ENCODE peak calls at places on chromosomes 4 and X, in seven cellular contexts. One of them, this sample, is unnamed.

GRCh38 chr4:80226091-80226490 is 28.8 kb downstream of the PRDM8 start:
- DNase-seq in lower leg skin: no peak
- DNase-seq in heart right ventricle: no peak
- DNase-seq in cardiac fibroblast: no peak
- DNase-seq in GM12865: no peak
- DNase-seq in breast epithelium: no peak
- DNase-seq in MM.1S: no peak
- DNase-seq in this sample: no peak

GRCh38 chr4:182449186-182449880 is 206.1 kb downstream of the TENM3 start:
- DNase-seq in lower leg skin: no peak
- DNase-seq in heart right ventricle: no peak
- DNase-seq in cardiac fibroblast: peak
- DNase-seq in GM12865: no peak
- DNase-seq in breast epithelium: no peak
- DNase-seq in MM.1S: peak
- DNase-seq in this sample: no peak

GRCh38 chrX:21738145-21738949 is 19.6 kb downstream of the SMPX start:
- DNase-seq in lower leg skin: no peak
- DNase-seq in heart right ventricle: no peak
- DNase-seq in cardiac fibroblast: no peak
- DNase-seq in GM12865: no peak
- DNase-seq in breast epithelium: no peak
- DNase-seq in MM.1S: no peak
- DNase-seq in this sample: no peak

GRCh38 chrX:103565752-103566151 is 19.6 kb upstream of the TCEAL4 start:
- DNase-seq in lower leg skin: no peak
- DNase-seq in heart right ventricle: no peak
- DNase-seq in cardiac fibroblast: peak
- DNase-seq in GM12865: no peak
- DNase-seq in breast epithelium: no peak
- DNase-seq in MM.1S: no peak
- DNase-seq in this sample: no peak

GRCh38 chr4:163108614-163109013 is 58.1 kb downstream of the NAF1 start:
- DNase-seq in lower leg skin: no peak
- DNase-seq in heart right ventricle: no peak
- DNase-seq in cardiac fibroblast: no peak
- DNase-seq in GM12865: no peak
- DNase-seq in breast epithelium: no peak
- DNase-seq in MM.1S: no peak
- DNase-seq in this sample: no peak

GRCh38 chr4:2290488-2290887 is 28.6 kb upstream of the MXD4 start:
- DNase-seq in lower leg skin: peak
- DNase-seq in heart right ventricle: no peak
- DNase-seq in cardiac fibroblast: no peak
- DNase-seq in GM12865: no peak
- DNase-seq in breast epithelium: no peak
- DNase-seq in MM.1S: no peak
- DNase-seq in this sample: no peak

GRCh38 chrX:108537005-108537404 is 97.4 kb downstream of the COL4A5 start:
- DNase-seq in lower leg skin: no peak
- DNase-seq in heart right ventricle: no peak
- DNase-seq in cardiac fibroblast: peak
- DNase-seq in GM12865: peak
- DNase-seq in breast epithelium: no peak
- DNase-seq in MM.1S: peak
- DNase-seq in this sample: no peak

GRCh38 chr4:52643846-52644245 is 15.3 kb downstream of the USP46 start:
- DNase-seq in lower leg skin: peak
- DNase-seq in heart right ventricle: peak
- DNase-seq in cardiac fibroblast: peak
- DNase-seq in GM12865: peak
- DNase-seq in breast epithelium: peak
- DNase-seq in MM.1S: no peak
- DNase-seq in this sample: no peak

GRCh38 chr4:185887125-185887524 is 75.1 kb upstream of the SORBS2 start:
- DNase-seq in lower leg skin: no peak
- DNase-seq in heart right ventricle: no peak
- DNase-seq in cardiac fibroblast: no peak
- DNase-seq in GM12865: no peak
- DNase-seq in breast epithelium: no peak
- DNase-seq in MM.1S: no peak
- DNase-seq in this sample: no peak

GRCh38 chr4:149140841-149141240 is 674.8 kb downstream of the IQCM start:
- DNase-seq in lower leg skin: no peak
- DNase-seq in heart right ventricle: no peak
- DNase-seq in cardiac fibroblast: peak
- DNase-seq in GM12865: no peak
- DNase-seq in breast epithelium: no peak
- DNase-seq in MM.1S: no peak
- DNase-seq in this sample: no peak

GRCh38 chrX:24979081-24979480 is 36.7 kb downstream of the ARX start:
- DNase-seq in lower leg skin: no peak
- DNase-seq in heart right ventricle: no peak
- DNase-seq in cardiac fibroblast: no peak
- DNase-seq in GM12865: no peak
- DNase-seq in breast epithelium: no peak
- DNase-seq in MM.1S: no peak
- DNase-seq in this sample: no peak

GRCh38 chr4:26015906-26016305 is 101.9 kb downstream of the SMIM20 start:
- DNase-seq in lower leg skin: peak
- DNase-seq in heart right ventricle: no peak
- DNase-seq in cardiac fibroblast: no peak
- DNase-seq in GM12865: no peak
- DNase-seq in breast epithelium: no peak
- DNase-seq in MM.1S: no peak
- DNase-seq in this sample: no peak

GRCh38 chrX:120015145-120016067 is 62.1 kb downstream of the RHOXF2B start:
- DNase-seq in lower leg skin: no peak
- DNase-seq in heart right ventricle: no peak
- DNase-seq in cardiac fibroblast: no peak
- DNase-seq in GM12865: no peak
- DNase-seq in breast epithelium: no peak
- DNase-seq in MM.1S: peak
- DNase-seq in this sample: no peak
- H3K4me3 ChIP-seq in lower leg skin: no peak
- H3K4me3 ChIP-seq in heart right ventricle: peak
- H3K4me3 ChIP-seq in cardiac fibroblast: no peak
- H3K4me3 ChIP-seq in GM12865: peak
- H3K4me3 ChIP-seq in breast epithelium: peak
- H3K4me3 ChIP-seq in MM.1S: peak
- H3K4me3 ChIP-seq in this sample: peak

DNA sequence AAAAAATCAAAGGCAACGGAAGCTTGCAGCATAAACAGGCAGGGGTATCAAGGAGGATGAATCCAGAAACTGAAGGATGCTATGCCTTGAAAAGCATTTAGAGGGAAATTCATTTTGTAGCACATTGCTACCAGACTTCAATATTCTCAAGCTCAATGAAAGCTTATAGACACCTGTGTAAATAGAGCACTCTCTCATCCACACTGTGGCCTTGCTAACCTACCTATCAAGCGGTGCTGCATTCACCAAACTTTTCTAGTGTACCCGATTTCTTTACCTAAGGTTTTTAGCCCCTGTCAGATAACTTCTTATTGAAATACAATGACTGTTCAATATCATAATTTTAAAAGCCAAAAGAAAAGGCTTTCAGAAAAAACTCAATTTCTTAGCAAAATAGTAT is 20.2 kb upstream of the HSD17B13 start:
- DNase-seq in lower leg skin: no peak
- DNase-seq in heart right ventricle: no peak
- DNase-seq in cardiac fibroblast: no peak
- DNase-seq in GM12865: no peak
- DNase-seq in breast epithelium: no peak
- DNase-seq in MM.1S: no peak
- DNase-seq in this sample: no peak
- TF ChIP-seq CTCF in lower leg skin: no peak
- TF ChIP-seq CTCF in heart right ventricle: no peak
- TF ChIP-seq CTCF in cardiac fibroblast: no peak
- TF ChIP-seq CTCF in GM12865: no peak
- TF ChIP-seq CTCF in breast epithelium: no peak
- TF ChIP-seq CTCF in MM.1S: no peak
- TF ChIP-seq CTCF in this sample: no peak

GRCh38 chr4:121192013-121192412 is 27.9 kb upstream of the TNIP3 start:
- DNase-seq in lower leg skin: no peak
- DNase-seq in heart right ventricle: no peak
- DNase-seq in cardiac fibroblast: peak
- DNase-seq in GM12865: no peak
- DNase-seq in breast epithelium: no peak
- DNase-seq in MM.1S: no peak
- DNase-seq in this sample: no peak
- H3K4me3 ChIP-seq in lower leg skin: no peak
- H3K4me3 ChIP-seq in heart right ventricle: peak
- H3K4me3 ChIP-seq in cardiac fibroblast: peak
- H3K4me3 ChIP-seq in GM12865: no peak
- H3K4me3 ChIP-seq in breast epithelium: no peak
- H3K4me3 ChIP-seq in MM.1S: no peak
- H3K4me3 ChIP-seq in this sample: no peak

GRCh38 chr4:123090886-123091285 is 168.5 kb upstream of the NUDT6 start:
- DNase-seq in lower leg skin: no peak
- DNase-seq in heart right ventricle: no peak
- DNase-seq in cardiac fibroblast: no peak
- DNase-seq in GM12865: no peak
- DNase-seq in breast epithelium: no peak
- DNase-seq in MM.1S: no peak
- DNase-seq in this sample: no peak

GRCh38 chr4:123093247-123093646 is 170.8 kb upstream of the NUDT6 start:
- DNase-seq in lower leg skin: no peak
- DNase-seq in heart right ventricle: no peak
- DNase-seq in cardiac fibroblast: no peak
- DNase-seq in GM12865: no peak
- DNase-seq in breast epithelium: no peak
- DNase-seq in MM.1S: no peak
- DNase-seq in this sample: no peak

GRCh38 chr4:123092603-123093002 is 170.2 kb upstream of the NUDT6 start:
- DNase-seq in lower leg skin: no peak
- DNase-seq in heart right ventricle: no peak
- DNase-seq in cardiac fibroblast: no peak
- DNase-seq in GM12865: no peak
- DNase-seq in breast epithelium: no peak
- DNase-seq in MM.1S: no peak
- DNase-seq in this sample: no peak

DNA sequence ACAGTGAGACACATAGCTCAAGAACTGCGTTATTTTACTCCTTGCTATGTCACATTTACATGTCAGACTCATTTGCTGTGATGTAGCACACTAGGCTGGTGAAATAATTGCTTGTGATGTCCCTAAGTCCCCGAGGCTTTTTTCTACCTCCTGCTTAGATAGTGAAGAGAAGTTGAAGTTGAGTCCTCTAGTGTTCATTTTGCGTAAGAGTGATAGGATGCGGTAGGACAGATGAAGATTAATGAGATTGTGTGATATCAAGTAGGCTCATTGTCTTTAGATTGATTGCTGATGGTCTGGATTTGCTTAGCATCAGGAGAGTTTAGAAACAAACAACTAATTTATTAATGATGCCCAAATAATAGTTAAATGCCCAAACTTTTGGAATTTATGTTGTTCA is 173.6 kb upstream of the NUDT6 start:
- DNase-seq in lower leg skin: no peak
- DNase-seq in heart right ventricle: no peak
- DNase-seq in cardiac fibroblast: peak
- DNase-seq in GM12865: no peak
- DNase-seq in breast epithelium: no peak
- DNase-seq in MM.1S: no peak
- DNase-seq in this sample: no peak
- TF ChIP-seq CTCF in lower leg skin: no peak
- TF ChIP-seq CTCF in heart right ventricle: no peak
- TF ChIP-seq CTCF in cardiac fibroblast: peak
- TF ChIP-seq CTCF in GM12865: no peak
- TF ChIP-seq CTCF in breast epithelium: no peak
- TF ChIP-seq CTCF in MM.1S: peak
- TF ChIP-seq CTCF in this sample: peak

GRCh38 chr4:48680848-48681568 is 99.1 kb downstream of the FRYL start:
- DNase-seq in lower leg skin: no peak
- DNase-seq in heart right ventricle: no peak
- DNase-seq in cardiac fibroblast: no peak
- DNase-seq in GM12865: no peak
- DNase-seq in breast epithelium: no peak
- DNase-seq in MM.1S: no peak
- DNase-seq in this sample: no peak

GRCh38 chr4:48686369-48686768 is 93.7 kb downstream of the FRYL start:
- DNase-seq in lower leg skin: no peak
- DNase-seq in heart right ventricle: no peak
- DNase-seq in cardiac fibroblast: no peak
- DNase-seq in GM12865: no peak
- DNase-seq in breast epithelium: no peak
- DNase-seq in MM.1S: no peak
- DNase-seq in this sample: no peak

GRCh38 chr4:48683784-48684666 is 96.1 kb downstream of the FRYL start:
- DNase-seq in lower leg skin: no peak
- DNase-seq in heart right ventricle: no peak
- DNase-seq in cardiac fibroblast: no peak
- DNase-seq in GM12865: peak
- DNase-seq in breast epithelium: no peak
- DNase-seq in MM.1S: peak
- DNase-seq in this sample: no peak

GRCh38 chr4:48687313-48687712 is 92.8 kb downstream of the FRYL start:
- DNase-seq in lower leg skin: no peak
- DNase-seq in heart right ventricle: no peak
- DNase-seq in cardiac fibroblast: no peak
- DNase-seq in GM12865: no peak
- DNase-seq in breast epithelium: no peak
- DNase-seq in MM.1S: no peak
- DNase-seq in this sample: no peak

DNA sequence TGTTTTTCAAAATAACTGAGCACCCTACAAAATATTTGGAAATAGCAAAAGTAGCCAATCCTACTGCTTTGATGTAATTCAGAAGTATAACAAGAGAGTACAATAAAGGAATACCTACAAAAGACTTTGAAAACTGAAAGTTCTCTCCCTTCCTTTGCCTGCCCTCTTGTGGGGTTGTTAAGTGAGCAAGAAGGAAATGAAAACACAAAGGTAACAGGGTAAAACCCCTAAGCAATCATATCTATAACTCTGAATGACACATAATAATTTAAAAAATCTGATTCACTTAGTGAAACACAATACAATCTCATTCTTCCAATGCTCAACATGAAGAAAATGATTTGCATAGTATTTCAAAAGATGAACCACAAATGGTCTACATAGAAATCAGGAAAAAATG is 98.2 kb downstream of the FRYL start:
- DNase-seq in lower leg skin: no peak
- DNase-seq in heart right ventricle: no peak
- DNase-seq in cardiac fibroblast: peak
- DNase-seq in GM12865: peak
- DNase-seq in breast epithelium: no peak
- DNase-seq in MM.1S: peak
- DNase-seq in this sample: no peak
- H3K4me3 ChIP-seq in lower leg skin: no peak
- H3K4me3 ChIP-seq in heart right ventricle: no peak
- H3K4me3 ChIP-seq in cardiac fibroblast: no peak
- H3K4me3 ChIP-seq in GM12865: no peak
- H3K4me3 ChIP-seq in breast epithelium: no peak
- H3K4me3 ChIP-seq in MM.1S: no peak
- H3K4me3 ChIP-seq in this sample: no peak

This sample was measured in retinal pigment epithelial cell.